ENCODE peak calls at places on chromosomes 3 and 15, in seven cellular contexts. One of them, this sample, is unnamed. For H3K4me1, the result is how much of the 10 kb centered on the place peaks cover.

GRCh38 chr3:190701096-190701532 is 161.4 kb downstream of the GMNC start:
- DNase-seq in cardiac muscle cell: peak
- DNase-seq in HepG2: peak
- DNase-seq in sigmoid colon: no peak
- DNase-seq in stomach: peak
- DNase-seq in spleen: no peak
- DNase-seq in K562: no peak
- DNase-seq in this sample: peak

GRCh38 chr15:99176757-99177156 is 71.9 kb downstream of the SYNM start:
- DNase-seq in cardiac muscle cell: no peak
- DNase-seq in HepG2: no peak
- DNase-seq in sigmoid colon: no peak
- DNase-seq in stomach: no peak
- DNase-seq in spleen: no peak
- DNase-seq in K562: no peak
- DNase-seq in this sample: peak

GRCh38 chr3:119912220-119912619 is 130.3 kb downstream of the NR1I2 start:
- DNase-seq in cardiac muscle cell: no peak
- DNase-seq in HepG2: no peak
- DNase-seq in sigmoid colon: no peak
- DNase-seq in stomach: no peak
- DNase-seq in spleen: no peak
- DNase-seq in K562: no peak
- DNase-seq in this sample: no peak

GRCh38 chr3:189144645-189145044 is 27.1 kb upstream of the TPRG1 start:
- DNase-seq in cardiac muscle cell: no peak
- DNase-seq in HepG2: no peak
- DNase-seq in sigmoid colon: no peak
- DNase-seq in stomach: no peak
- DNase-seq in spleen: no peak
- DNase-seq in K562: no peak
- DNase-seq in this sample: no peak

GRCh38 chr3:67198374-67198773 is 200.3 kb downstream of the KBTBD8 start:
- DNase-seq in cardiac muscle cell: no peak
- DNase-seq in HepG2: no peak
- DNase-seq in sigmoid colon: no peak
- DNase-seq in stomach: no peak
- DNase-seq in spleen: no peak
- DNase-seq in K562: no peak
- DNase-seq in this sample: no peak

GRCh38 chr15:88006146-88006545 is 250.4 kb downstream of the NTRK3 start:
- DNase-seq in cardiac muscle cell: no peak
- DNase-seq in HepG2: no peak
- DNase-seq in sigmoid colon: no peak
- DNase-seq in stomach: no peak
- DNase-seq in spleen: no peak
- DNase-seq in K562: no peak
- DNase-seq in this sample: no peak

GRCh38 chr3:42804831-42805821 is 836 bp upstream of the HIGD1A start:
- DNase-seq in cardiac muscle cell: peak
- DNase-seq in HepG2: peak
- DNase-seq in sigmoid colon: peak
- DNase-seq in stomach: peak
- DNase-seq in spleen: peak
- DNase-seq in K562: peak
- DNase-seq in this sample: no peak

GRCh38 chr3:129702934-129703712 is 96.6 kb upstream of the PLXND1 start:
- DNase-seq in cardiac muscle cell: no peak
- DNase-seq in HepG2: no peak
- DNase-seq in sigmoid colon: no peak
- DNase-seq in stomach: no peak
- DNase-seq in spleen: no peak
- DNase-seq in K562: no peak
- DNase-seq in this sample: no peak

GRCh38 chr15:78004919-78005634 is 72.4 kb downstream of the TBC1D2B start:
- DNase-seq in cardiac muscle cell: no peak
- DNase-seq in HepG2: no peak
- DNase-seq in sigmoid colon: peak
- DNase-seq in stomach: peak
- DNase-seq in spleen: no peak
- DNase-seq in K562: no peak
- DNase-seq in this sample: peak

GRCh38 chr15:29071193-29071906 is 185.6 kb downstream of the APBA2 start:
- DNase-seq in cardiac muscle cell: no peak
- DNase-seq in HepG2: no peak
- DNase-seq in sigmoid colon: peak
- DNase-seq in stomach: peak
- DNase-seq in spleen: peak
- DNase-seq in K562: no peak
- DNase-seq in this sample: no peak

GRCh38 chr3:5229414-5229813 is 41.9 kb downstream of the EDEM1 start:
- DNase-seq in cardiac muscle cell: no peak
- DNase-seq in HepG2: no peak
- DNase-seq in sigmoid colon: no peak
- DNase-seq in stomach: no peak
- DNase-seq in spleen: no peak
- DNase-seq in K562: no peak
- DNase-seq in this sample: no peak

GRCh38 chr3:43287514-43287913 is 1.2 kb downstream of the SNRK start:
- DNase-seq in cardiac muscle cell: no peak
- DNase-seq in HepG2: no peak
- DNase-seq in sigmoid colon: no peak
- DNase-seq in stomach: no peak
- DNase-seq in spleen: no peak
- DNase-seq in K562: no peak
- DNase-seq in this sample: no peak

GRCh38 chr3:139758654-139759291 is 81.0 kb upstream of the NMNAT3 start:
- DNase-seq in cardiac muscle cell: peak
- DNase-seq in HepG2: no peak
- DNase-seq in sigmoid colon: no peak
- DNase-seq in stomach: no peak
- DNase-seq in spleen: no peak
- DNase-seq in K562: no peak
- DNase-seq in this sample: no peak

GRCh38 chr3:53375019-53375418 is 27.7 kb upstream of the DCP1A start:
- DNase-seq in cardiac muscle cell: peak
- DNase-seq in HepG2: peak
- DNase-seq in sigmoid colon: peak
- DNase-seq in stomach: peak
- DNase-seq in spleen: peak
- DNase-seq in K562: peak
- DNase-seq in this sample: peak

GRCh38 chr3:45003859-45004258 is 22.2 kb upstream of the CLEC3B start:
- DNase-seq in cardiac muscle cell: no peak
- DNase-seq in HepG2: no peak
- DNase-seq in sigmoid colon: no peak
- DNase-seq in stomach: no peak
- DNase-seq in spleen: no peak
- DNase-seq in K562: no peak
- DNase-seq in this sample: no peak

GRCh38 chr3:45001738-45002137 is 24.4 kb upstream of the CLEC3B start:
- DNase-seq in cardiac muscle cell: no peak
- DNase-seq in HepG2: no peak
- DNase-seq in sigmoid colon: no peak
- DNase-seq in stomach: no peak
- DNase-seq in spleen: no peak
- DNase-seq in K562: no peak
- DNase-seq in this sample: no peak

GRCh38 chr3:45002139-45002660 is 23.9 kb upstream of the CLEC3B start:
- DNase-seq in cardiac muscle cell: no peak
- DNase-seq in HepG2: peak
- DNase-seq in sigmoid colon: no peak
- DNase-seq in stomach: no peak
- DNase-seq in spleen: no peak
- DNase-seq in K562: no peak
- DNase-seq in this sample: no peak

GRCh38 chr3:45002680-45003079 is 23.4 kb upstream of the CLEC3B start:
- DNase-seq in cardiac muscle cell: no peak
- DNase-seq in HepG2: no peak
- DNase-seq in sigmoid colon: no peak
- DNase-seq in stomach: no peak
- DNase-seq in spleen: no peak
- DNase-seq in K562: no peak
- DNase-seq in this sample: no peak

GRCh38 chr3:45003406-45003805 is 22.7 kb upstream of the CLEC3B start:
- DNase-seq in cardiac muscle cell: no peak
- DNase-seq in HepG2: no peak
- DNase-seq in sigmoid colon: no peak
- DNase-seq in stomach: no peak
- DNase-seq in spleen: no peak
- DNase-seq in K562: no peak
- DNase-seq in this sample: no peak
- H3K27ac ChIP-seq in cardiac muscle cell: no peak
- H3K27ac ChIP-seq in HepG2: no peak
- H3K27ac ChIP-seq in sigmoid colon: peak
- H3K27ac ChIP-seq in stomach: no peak
- H3K27ac ChIP-seq in spleen: no peak
- H3K27ac ChIP-seq in K562: no peak
- H3K27ac ChIP-seq in this sample: peak

DNA sequence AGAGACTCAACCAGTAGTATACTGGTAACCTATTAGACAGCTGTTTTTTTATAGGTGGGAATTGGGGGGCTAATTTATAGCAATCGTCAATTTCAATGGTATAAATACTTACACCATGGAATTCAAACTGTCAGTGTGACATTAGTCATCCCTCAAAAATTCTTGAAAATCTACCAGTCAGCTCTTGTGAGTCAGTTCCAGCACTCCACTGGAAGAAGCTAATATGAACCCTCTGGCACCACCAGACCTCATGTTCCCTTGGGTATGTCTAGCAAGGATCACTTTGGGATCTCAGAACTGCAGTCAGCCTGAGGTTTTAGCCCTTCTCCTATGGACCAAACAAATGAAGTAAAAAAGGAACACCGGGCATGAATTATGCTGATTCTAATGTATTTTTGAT is 11.8 kb upstream of the UACA start:
- DNase-seq in cardiac muscle cell: no peak
- DNase-seq in HepG2: no peak
- DNase-seq in sigmoid colon: no peak
- DNase-seq in stomach: no peak
- DNase-seq in spleen: no peak
- DNase-seq in K562: no peak
- DNase-seq in this sample: no peak
- H3K4me3 ChIP-seq in cardiac muscle cell: no peak
- H3K4me3 ChIP-seq in HepG2: no peak
- H3K4me3 ChIP-seq in sigmoid colon: no peak
- H3K4me3 ChIP-seq in stomach: no peak
- H3K4me3 ChIP-seq in spleen: no peak
- H3K4me3 ChIP-seq in K562: no peak
- H3K4me3 ChIP-seq in this sample: no peak

GRCh38 chr15:75065467-75065850 is 42.1 kb downstream of the PPCDC start:
- DNase-seq in cardiac muscle cell: no peak
- DNase-seq in HepG2: peak
- DNase-seq in sigmoid colon: no peak
- DNase-seq in stomach: no peak
- DNase-seq in spleen: no peak
- DNase-seq in K562: no peak
- DNase-seq in this sample: peak
- H3K4me1 ChIP-seq in cardiac muscle cell: under half
- H3K4me1 ChIP-seq in HepG2: half or more
- H3K4me1 ChIP-seq in sigmoid colon: under half
- H3K4me1 ChIP-seq in stomach: under half
- H3K4me1 ChIP-seq in spleen: under half
- H3K4me1 ChIP-seq in K562: under half
- H3K4me1 ChIP-seq in this sample: under half

GRCh38 chr15:41559489-41560177 is 621 bp downstream of the TYRO3 start:
- DNase-seq in cardiac muscle cell: no peak
- DNase-seq in HepG2: no peak
- DNase-seq in sigmoid colon: no peak
- DNase-seq in stomach: no peak
- DNase-seq in spleen: peak
- DNase-seq in K562: peak
- DNase-seq in this sample: no peak
- H3K27ac ChIP-seq in cardiac muscle cell: no peak
- H3K27ac ChIP-seq in HepG2: no peak
- H3K27ac ChIP-seq in sigmoid colon: peak
- H3K27ac ChIP-seq in stomach: peak
- H3K27ac ChIP-seq in spleen: no peak
- H3K27ac ChIP-seq in K562: peak
- H3K27ac ChIP-seq in this sample: no peak

DNA sequence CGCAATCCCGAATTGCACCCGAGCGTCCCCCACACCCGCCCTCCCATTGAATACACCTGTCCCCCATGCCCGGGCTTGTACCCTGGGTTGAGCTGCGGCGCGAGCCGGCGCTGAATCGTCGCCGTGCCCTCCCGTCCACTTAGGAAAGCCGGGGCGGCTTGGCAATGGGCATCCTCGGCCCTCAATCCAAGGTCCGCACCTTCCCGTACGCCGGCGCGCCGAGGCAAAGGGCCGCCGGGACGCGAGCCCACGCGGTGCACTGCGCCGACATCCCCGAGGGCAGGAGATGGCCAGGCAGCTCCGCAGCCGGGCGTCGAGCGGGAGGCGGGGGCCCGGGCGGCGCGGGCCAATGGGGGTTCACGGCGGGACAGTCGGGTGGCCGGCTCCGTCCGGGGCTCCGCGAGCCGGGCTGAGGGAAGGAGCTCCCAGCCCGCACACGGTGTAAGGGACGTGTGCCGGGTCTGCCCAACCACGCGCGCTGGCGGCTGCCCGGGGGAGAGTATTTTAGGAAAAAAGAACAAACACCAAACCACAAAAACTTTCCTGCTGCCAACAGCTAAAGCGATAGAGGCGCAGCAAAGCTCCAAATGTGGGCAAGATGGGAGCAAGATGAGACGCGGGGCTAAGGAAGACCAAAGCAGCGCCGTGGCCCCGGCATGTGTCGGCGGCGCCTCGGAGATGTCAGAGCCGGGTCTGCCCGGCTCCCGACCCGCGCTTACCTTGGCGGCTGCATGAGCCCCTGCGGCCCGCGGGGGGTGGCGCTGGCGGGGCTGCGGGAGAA is 621 bp downstream of the RGMA start:
- DNase-seq in cardiac muscle cell: peak
- DNase-seq in HepG2: no peak
- DNase-seq in sigmoid colon: peak
- DNase-seq in stomach: no peak
- DNase-seq in spleen: peak
- DNase-seq in K562: no peak
- DNase-seq in this sample: no peak
- H3K4me3 ChIP-seq in cardiac muscle cell: peak
- H3K4me3 ChIP-seq in HepG2: no peak
- H3K4me3 ChIP-seq in sigmoid colon: peak
- H3K4me3 ChIP-seq in stomach: peak
- H3K4me3 ChIP-seq in spleen: peak
- H3K4me3 ChIP-seq in K562: no peak
- H3K4me3 ChIP-seq in this sample: peak

DNA sequence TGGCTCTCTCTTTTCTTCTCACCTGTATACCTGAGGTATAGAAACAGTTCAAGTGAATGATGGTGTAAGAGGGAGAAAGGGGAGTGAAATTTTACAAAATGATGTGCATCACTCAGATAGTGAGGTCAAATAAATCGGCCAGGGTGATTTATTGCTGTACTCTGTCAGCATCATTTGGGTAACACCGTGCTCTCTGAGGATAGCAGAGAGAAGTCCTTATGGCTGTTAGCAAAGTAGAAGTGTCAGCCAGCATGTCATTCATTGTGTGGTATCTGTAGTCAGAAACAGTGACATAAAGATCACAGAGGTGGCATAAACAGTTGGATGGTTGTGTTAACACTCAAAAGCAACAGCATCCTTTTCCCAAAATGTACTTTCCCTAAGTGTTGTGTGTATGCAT is 53.4 kb downstream of the PSMD6 start:
- DNase-seq in cardiac muscle cell: no peak
- DNase-seq in HepG2: no peak
- DNase-seq in sigmoid colon: no peak
- DNase-seq in stomach: no peak
- DNase-seq in spleen: no peak
- DNase-seq in K562: no peak
- DNase-seq in this sample: no peak
- H3K4me1 ChIP-seq in cardiac muscle cell: under half
- H3K4me1 ChIP-seq in HepG2: half or more
- H3K4me1 ChIP-seq in sigmoid colon: half or more
- H3K4me1 ChIP-seq in stomach: under half
- H3K4me1 ChIP-seq in spleen: half or more
- H3K4me1 ChIP-seq in K562: under half
- H3K4me1 ChIP-seq in this sample: under half